ENCODE peak calls at places on chromosomes 5 and 9, in four cellular contexts. One of them, this sample, is unnamed.

GRCh38 chr5:110909415-110909814 is 162.1 kb upstream of the TSLP start:
- DNase-seq in H1: no peak
- DNase-seq in K562: no peak
- DNase-seq in HCT116: no peak
- DNase-seq in this sample: no peak

GRCh38 chr9:130414081-130414731 is 30.6 kb upstream of the ASS1 start:
- DNase-seq in HCT116: no peak
- DNase-seq in H1: no peak
- DNase-seq in K562: no peak
- DNase-seq in this sample: no peak

GRCh38 chr9:128149951-128150593 is 819 bp downstream of the LCN2 start:
- DNase-seq in K562: peak
- DNase-seq in HCT116: no peak
- DNase-seq in H1: no peak
- DNase-seq in this sample: no peak

GRCh38 chr5:39158127-39158593 is 61.2 kb downstream of the FYB1 start:
- DNase-seq in H1: no peak
- DNase-seq in K562: peak
- DNase-seq in HCT116: no peak
- DNase-seq in this sample: no peak

GRCh38 chr5:90902170-90902569 is 343.6 kb downstream of the ADGRV1 start:
- DNase-seq in K562: no peak
- DNase-seq in H1: no peak
- DNase-seq in HCT116: no peak
- DNase-seq in this sample: no peak

GRCh38 chr9:127130661-127131538 is 8.5 kb upstream of the ANGPTL2 start:
- DNase-seq in H1: no peak
- DNase-seq in HCT116: no peak
- DNase-seq in K562: no peak
- DNase-seq in this sample: no peak

GRCh38 chr9:81427870-81428269 is 261.5 kb downstream of the TLE1 start:
- DNase-seq in K562: no peak
- DNase-seq in HCT116: no peak
- DNase-seq in H1: no peak
- DNase-seq in this sample: no peak

GRCh38 chr5:169549453-169549852 is 34.1 kb upstream of the SPDL1 start:
- DNase-seq in K562: no peak
- DNase-seq in H1: no peak
- DNase-seq in HCT116: no peak
- DNase-seq in this sample: no peak

GRCh38 chr9:88072831-88073365 is 65.4 kb downstream of the SPATA31C2 start:
- DNase-seq in H1: no peak
- DNase-seq in K562: no peak
- DNase-seq in HCT116: no peak
- DNase-seq in this sample: no peak

GRCh38 chr9:35790385-35791291 is 753 bp upstream of the NPR2 start:
- DNase-seq in K562: peak
- DNase-seq in HCT116: no peak
- DNase-seq in H1: peak
- DNase-seq in this sample: peak

GRCh38 chr9:111657051-111657450 is 4.4 kb upstream of the GNG10 start:
- DNase-seq in H1: no peak
- DNase-seq in HCT116: no peak
- DNase-seq in K562: no peak
- DNase-seq in this sample: no peak

GRCh38 chr9:134602547-134603362 is 38.8 kb upstream of the COL5A1 start:
- DNase-seq in HCT116: peak
- DNase-seq in H1: no peak
- DNase-seq in K562: no peak
- DNase-seq in this sample: no peak

GRCh38 chr5:73437126-73438047 is 11.2 kb downstream of the FOXD1 start:
- DNase-seq in HCT116: peak
- DNase-seq in H1: peak
- DNase-seq in K562: peak
- DNase-seq in this sample: peak

GRCh38 chr9:87793292-87793691 is 67.4 kb downstream of the CTSL start:
- DNase-seq in H1: no peak
- DNase-seq in K562: peak
- DNase-seq in HCT116: no peak
- DNase-seq in this sample: no peak

GRCh38 chr5:136249678-136250266 is 56.8 kb upstream of the SMIM32 start:
- DNase-seq in H1: peak
- DNase-seq in K562: peak
- DNase-seq in HCT116: peak
- DNase-seq in this sample: peak

GRCh38 chr9:111870774-111871542 is 25.7 kb upstream of the UGCG start:
- DNase-seq in HCT116: no peak
- DNase-seq in H1: no peak
- DNase-seq in K562: no peak
- DNase-seq in this sample: no peak

GRCh38 chr9:136226680-136227410 is 18.8 kb downstream of the QSOX2 start:
- DNase-seq in K562: no peak
- DNase-seq in HCT116: no peak
- DNase-seq in H1: no peak
- DNase-seq in this sample: no peak

GRCh38 chr9:98600631-98601030 is 108.1 kb downstream of the GABBR2 start:
- DNase-seq in K562: no peak
- DNase-seq in HCT116: no peak
- DNase-seq in H1: no peak
- DNase-seq in this sample: no peak

GRCh38 chr5:37825334-37825915 is 14.4 kb downstream of the GDNF start:
- DNase-seq in HCT116: no peak
- DNase-seq in H1: no peak
- DNase-seq in K562: no peak
- DNase-seq in this sample: no peak

GRCh38 chr5:120463991-120464626 is at the start of gene PRR16:
- DNase-seq in H1: peak
- DNase-seq in K562: peak
- DNase-seq in HCT116: no peak
- DNase-seq in this sample: peak

GRCh38 chr9:72734631-72735030 is 213.2 kb downstream of the TMC1 start:
- DNase-seq in H1: no peak
- DNase-seq in HCT116: no peak
- DNase-seq in K562: no peak
- DNase-seq in this sample: no peak

GRCh38 chr9:97781902-97782301 is 71.1 kb upstream of the FOXE1 start:
- DNase-seq in HCT116: no peak
- DNase-seq in K562: no peak
- DNase-seq in H1: no peak
- DNase-seq in this sample: no peak

GRCh38 chr9:122133263-122133983 is 26.2 kb downstream of the NDUFA8 start:
- DNase-seq in H1: peak
- DNase-seq in K562: no peak
- DNase-seq in HCT116: no peak
- DNase-seq in this sample: no peak

GRCh38 chr5:118597448-118597847 is 390.9 kb downstream of the DTWD2 start:
- DNase-seq in HCT116: no peak
- DNase-seq in K562: no peak
- DNase-seq in H1: no peak
- DNase-seq in this sample: no peak

GRCh38 chr9:125564641-125565040 is 142.4 kb downstream of the MAPKAP1 start:
- DNase-seq in K562: no peak
- DNase-seq in H1: no peak
- DNase-seq in HCT116: no peak
- DNase-seq in this sample: no peak

GRCh38 chr9:26329974-26330373 is 562.6 kb downstream of the CAAP1 start:
- DNase-seq in H1: no peak
- DNase-seq in K562: no peak
- DNase-seq in HCT116: no peak
- DNase-seq in this sample: no peak

GRCh38 chr5:140014751-140015150 is 28.3 kb downstream of the NRG2 start:
- DNase-seq in H1: no peak
- DNase-seq in K562: no peak
- DNase-seq in HCT116: no peak
- DNase-seq in this sample: no peak

GRCh38 chr9:38039907-38040682 is 28.9 kb downstream of the SHB start:
- DNase-seq in HCT116: no peak
- DNase-seq in K562: peak
- DNase-seq in H1: no peak
- DNase-seq in this sample: no peak

GRCh38 chr5:173329370-173330150 is 1.3 kb upstream of the STC2 start:
- DNase-seq in HCT116: peak
- DNase-seq in H1: peak
- DNase-seq in K562: no peak
- DNase-seq in this sample: peak

GRCh38 chr9:36728651-36729520 is 156.2 kb downstream of the MELK start:
- DNase-seq in HCT116: peak
- DNase-seq in K562: peak
- DNase-seq in H1: peak
- DNase-seq in this sample: peak

GRCh38 chr5:147162740-147163139 is 72.1 kb upstream of the STK32A start:
- DNase-seq in H1: no peak
- DNase-seq in K562: no peak
- DNase-seq in HCT116: no peak
- DNase-seq in this sample: no peak

DNA sequence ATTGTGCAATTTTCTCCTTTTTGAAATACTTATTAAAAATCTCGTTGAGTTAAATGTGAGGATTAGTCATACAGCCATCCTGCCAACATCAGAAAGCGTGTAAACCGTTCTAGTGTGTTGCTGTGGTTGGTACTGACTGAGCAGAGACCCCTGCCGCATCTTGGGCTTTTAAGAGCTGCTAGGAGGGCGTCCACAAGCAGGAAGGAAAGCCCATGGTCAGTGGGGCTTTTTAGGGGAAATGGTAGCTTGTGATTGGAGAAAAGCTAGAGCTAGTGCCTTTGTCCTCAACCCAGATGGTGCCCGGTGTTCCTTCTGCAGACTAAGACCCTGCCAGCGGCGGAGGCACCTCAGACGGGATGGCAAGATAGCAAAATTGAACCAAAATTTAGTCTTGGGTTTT is 1.4 kb downstream of the SDHA start:
- DNase-seq in HCT116: no peak
- DNase-seq in H1: no peak
- DNase-seq in K562: peak
- DNase-seq in this sample: no peak
- TF ChIP-seq MAX in HCT116: no peak
- TF ChIP-seq MAX in H1: no peak
- TF ChIP-seq MAX in K562: no peak
- TF ChIP-seq MAX in this sample: no peak

GRCh38 chr5:56833325-56833724 is 18.0 kb downstream of the MAP3K1 start:
- DNase-seq in H1: no peak
- DNase-seq in K562: no peak
- DNase-seq in HCT116: no peak
- DNase-seq in this sample: peak

GRCh38 chr5:56825222-56825824 is 10.0 kb downstream of the MAP3K1 start:
- DNase-seq in K562: no peak
- DNase-seq in H1: no peak
- DNase-seq in HCT116: no peak
- DNase-seq in this sample: no peak

GRCh38 chr5:56827923-56828322 is 12.6 kb downstream of the MAP3K1 start:
- DNase-seq in HCT116: no peak
- DNase-seq in K562: peak
- DNase-seq in H1: no peak
- DNase-seq in this sample: no peak

GRCh38 chr5:56827043-56827442 is 11.7 kb downstream of the MAP3K1 start:
- DNase-seq in K562: peak
- DNase-seq in H1: no peak
- DNase-seq in HCT116: no peak
- DNase-seq in this sample: peak

DNA sequence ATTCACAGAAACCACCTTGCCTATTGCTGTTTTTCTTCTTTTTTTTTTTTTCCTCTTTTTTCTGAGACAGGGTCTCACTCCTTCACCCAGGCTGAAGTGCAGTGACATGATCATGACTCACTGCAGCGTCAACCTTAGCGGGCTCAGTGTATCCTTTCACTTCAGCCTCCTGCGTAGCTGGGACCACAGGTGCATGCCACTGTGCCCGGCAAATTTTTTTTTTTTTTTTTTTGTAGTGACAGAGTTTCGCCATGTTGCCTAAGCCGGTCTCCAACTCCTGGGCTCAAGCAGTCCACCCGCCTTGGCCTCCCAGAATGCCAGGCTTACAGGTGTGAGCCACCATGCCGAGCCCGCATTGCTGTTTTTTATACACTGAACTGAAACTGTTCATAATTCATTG is 13.8 kb downstream of the MAP3K1 start:
- DNase-seq in H1: no peak
- DNase-seq in K562: peak
- DNase-seq in HCT116: peak
- DNase-seq in this sample: no peak
- TF ChIP-seq MAX in H1: no peak
- TF ChIP-seq MAX in K562: no peak
- TF ChIP-seq MAX in HCT116: peak
- TF ChIP-seq MAX in this sample: no peak

GRCh38 chr5:142145106-142145900 is 36.7 kb downstream of the NDFIP1 start:
- DNase-seq in H1: peak
- DNase-seq in K562: peak
- DNase-seq in HCT116: peak
- DNase-seq in this sample: peak
- TF ChIP-seq MAX in H1: no peak
- TF ChIP-seq MAX in K562: no peak
- TF ChIP-seq MAX in HCT116: no peak
- TF ChIP-seq MAX in this sample: no peak

GRCh38 chr9:116101516-116101915 is 52.1 kb upstream of the PAPPA start:
- DNase-seq in H1: no peak
- DNase-seq in K562: no peak
- DNase-seq in HCT116: no peak
- DNase-seq in this sample: no peak
- TF ChIP-seq MAX in H1: no peak
- TF ChIP-seq MAX in K562: no peak
- TF ChIP-seq MAX in HCT116: no peak
- TF ChIP-seq MAX in this sample: no peak

GRCh38 chr9:90102292-90102901 is 497.6 kb downstream of the GADD45G start:
- DNase-seq in K562: peak
- DNase-seq in HCT116: peak
- DNase-seq in H1: peak
- DNase-seq in this sample: peak
- TF ChIP-seq MAX in K562: no peak
- TF ChIP-seq MAX in HCT116: peak
- TF ChIP-seq MAX in H1: peak
- TF ChIP-seq MAX in this sample: peak

This sample was measured in WTC11.